ENCODE peak calls at places on chromosome 14, in six cellular contexts. B, E, O, Q, Z and K are unnamed samples.

GRCh38 chr14:78399316-78399889 is 229.2 kb downstream of the NRXN3 start:
- DNase-seq in O (peak; percentile 19), Z (no peak), Q (no peak), E (no peak), B (no peak), K (no peak)

GRCh38 chr14:69260979-69261605 is 1.1 kb downstream of the GALNT16 start:
- DNase-seq in O (peak; percentile 18), Q (no peak), B (no peak), E (no peak), Z (peak; percentile 50), K (no peak)

GRCh38 chr14:104367811-104368750 is 211.5 kb upstream of the C14orf180 start:
- DNase-seq in Z (no peak), O (no peak), B (no peak), E (no peak), Q (no peak), K (no peak)

GRCh38 chr14:24339284-24340151 is at the start of gene RIPK3:
- DNase-seq in E (peak; percentile 87), B (no peak), Z (peak; percentile 47), Q (no peak), O (no peak), K (no peak)

GRCh38 chr14:58635041-58635440 is 2.7 kb upstream of the DACT1 start:
- DNase-seq in E (no peak), Z (no peak), Q (no peak), B (no peak), O (no peak), K (no peak)

GRCh38 chr14:106642090-106642489 is 1115.7 kb downstream of the TMEM121 start:
- DNase-seq in O (no peak), Q (no peak), Z (no peak), E (no peak), B (no peak), K (no peak)

GRCh38 chr14:103172921-103173320 is 49.7 kb downstream of the TNFAIP2 start:
- DNase-seq in B (no peak), Z (no peak), O (no peak), E (no peak), Q (no peak), K (no peak)

GRCh38 chr14:79325557-79325956 is 885.7 kb downstream of the DIO2 start:
- DNase-seq in O (no peak), B (no peak), Z (no peak), Q (no peak), E (no peak), K (no peak)

GRCh38 chr14:92473261-92473946 is 40.2 kb upstream of the RIN3 start:
- DNase-seq in Z (peak; percentile 56), B (no peak), E (no peak), Q (peak; percentile 82), O (no peak), K (no peak)

GRCh38 chr14:102220031-102220430 is 80.3 kb downstream of the WDR20 start:
- DNase-seq in B (no peak), O (no peak), E (no peak), Q (no peak), Z (no peak), K (no peak)